ENCODE peak calls at places on chromosomes 1 and 21, in nine cellular contexts. L is CD8-positive, alpha-beta T cell; T is psoas muscle; M is colonic mucosa; F is uterus; G is DND-41; C is endodermal cell; K is cardiac muscle cell; E is effector memory CD4-positive, alpha-beta T cell. R is an unnamed sample. For H3K4me1, the result is how much of the 10 kb centered on the place peaks cover.

GRCh38 chr21:45943630-45944540 is 37.7 kb upstream of the COL6A1 start:
- DNase-seq in L (no peak), G (no peak), K (no peak), M (no peak), C (no peak), T (no peak), F (no peak), E (no peak), R (no peak)

GRCh38 chr21:29213513-29214385 is 83.3 kb downstream of the MAP3K7CL start:
- DNase-seq in L (no peak), M (no peak), F (no peak), C (no peak), E (no peak), G (no peak), K (no peak), T (no peak), R (no peak)

GRCh38 chr21:28148400-28149064 is 844.1 kb downstream of the LTN1 start:
- DNase-seq in M (no peak), C (no peak), L (no peak), E (no peak), T (no peak), K (no peak), F (no peak), G (no peak), R (no peak)

GRCh38 chr1:166145496-166145895 is 21.3 kb downstream of the FAM78B start:
- DNase-seq in L (no peak), K (no peak), E (no peak), G (no peak), T (no peak), C (no peak), F (peak), M (no peak), R (no peak)

GRCh38 chr1:36783475-36783874 is 250.8 kb downstream of the GRIK3 start:
- DNase-seq in G (no peak), C (no peak), L (no peak), K (no peak), E (no peak), M (no peak), F (no peak), T (no peak), R (no peak)

GRCh38 chr1:94739521-94740061 is 80.6 kb upstream of the SLC44A3 start:
- DNase-seq in K (no peak), L (no peak), T (peak), F (no peak), M (no peak), E (no peak), C (no peak), G (no peak), R (peak)

GRCh38 chr1:40606160-40606559 is 59.3 kb downstream of the RIMS3 start:
- DNase-seq in C (no peak), K (no peak), E (no peak), G (no peak), F (no peak), M (no peak), L (no peak), T (no peak), R (no peak)

GRCh38 chr21:38503588-38503987 is 5.3 kb upstream of the ERG start:
- DNase-seq in F (peak), K (no peak), L (no peak), C (no peak), T (no peak), G (no peak), M (no peak), E (no peak), R (peak)

GRCh38 chr1:30268923-30269666 is 454.3 kb downstream of the MATN1 start:
- DNase-seq in F (no peak), C (peak), M (no peak), K (no peak), T (no peak), L (no peak), E (no peak), G (no peak), R (no peak)

GRCh38 chr1:169493251-169493650 is 7.5 kb upstream of the SLC19A2 start:
- DNase-seq in G (no peak), C (no peak), F (no peak), E (no peak), M (no peak), L (no peak), T (no peak), K (no peak), R (no peak)

GRCh38 chr21:14080040-14080763 is 130.6 kb downstream of the LIPI start:
- DNase-seq in K (no peak), T (no peak), C (peak), L (no peak), F (no peak), M (peak), G (no peak), E (no peak), R (no peak)

GRCh38 chr1:213996320-213997022 is 8.7 kb downstream of the PROX1 start:
- DNase-seq in E (no peak), C (no peak), M (no peak), G (no peak), T (no peak), L (no peak), F (no peak), K (no peak), R (no peak)

GRCh38 chr1:238409191-238409846 is 518.6 kb upstream of the ZP4 start:
- DNase-seq in L (no peak), C (no peak), M (no peak), K (no peak), F (no peak), E (no peak), T (no peak), G (no peak), R (no peak)

GRCh38 chr1:39842726-39843305 is 40.5 kb downstream of the TRIT1 start:
- DNase-seq in F (no peak), E (no peak), G (no peak), M (no peak), C (peak), T (no peak), K (no peak), L (no peak), R (no peak)

GRCh38 chr1:201180901-201181300 is 9.7 kb upstream of the IGFN1 start:
- DNase-seq in M (no peak), F (no peak), E (no peak), G (no peak), K (no peak), T (peak), C (no peak), L (no peak), R (no peak)

GRCh38 chr1:16172964-16173446 is 17.1 kb upstream of the EPHA2 start:
- DNase-seq in G (no peak), M (peak), K (no peak), L (no peak), F (no peak), E (no peak), T (no peak), C (no peak), R (no peak)

GRCh38 chr21:45225741-45226327 is 61.9 kb downstream of the POFUT2 start:
- DNase-seq in G (no peak), M (no peak), L (no peak), T (no peak), K (no peak), F (no peak), E (no peak), C (no peak), R (no peak)

DNA sequence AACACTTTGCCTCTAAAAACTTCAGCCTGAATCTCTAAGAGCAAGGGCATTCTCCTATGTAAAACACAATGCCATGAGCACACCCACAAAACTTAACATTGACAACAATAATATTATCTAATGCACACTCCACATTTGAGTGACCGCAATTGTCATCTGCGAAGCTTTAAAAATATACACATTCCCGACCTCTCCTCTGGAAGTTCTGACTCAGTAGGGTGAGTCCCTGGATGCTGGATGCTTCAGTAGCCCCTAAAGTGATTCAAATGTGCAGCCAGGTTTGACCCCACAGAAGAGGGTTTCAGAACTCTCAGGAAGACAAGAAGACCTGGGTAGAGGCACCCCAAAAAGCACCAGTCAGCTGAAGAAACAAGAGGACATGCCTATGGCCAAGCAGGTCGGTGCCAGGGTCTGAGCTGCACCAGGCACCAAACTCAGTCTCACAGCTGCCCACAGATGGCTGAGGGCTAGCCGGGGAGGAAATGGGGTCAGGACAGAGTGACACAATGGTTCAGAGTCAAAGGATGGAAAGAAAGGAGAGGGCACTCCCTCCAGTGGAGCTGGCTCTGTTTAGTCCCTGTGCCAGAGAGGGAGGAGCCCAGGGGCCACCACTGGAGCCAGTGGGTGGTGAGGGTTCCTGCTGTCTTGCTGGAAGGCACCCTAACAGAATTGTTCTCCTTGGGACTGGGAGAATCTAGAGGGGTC is 17.4 kb downstream of the PIK3C2B start:
- DNase-seq in M (no peak), L (no peak), G (no peak), T (no peak), E (no peak), C (no peak), F (no peak), K (no peak), R (no peak)
- H3K4me1 ChIP-seq in M (under half), L (under half), G (under half), T (half or more), E (under half), C (under half), F (under half), K (under half), R (under half)

GRCh38 chr1:111449703-111450017 is 396 bp downstream of the ATP5PB start:
- DNase-seq in C (no peak), K (no peak), M (no peak), G (no peak), E (no peak), T (no peak), F (no peak), L (no peak), R (no peak)
- H3K4me1 ChIP-seq in C (under half), K (under half), M (under half), G (half or more), E (under half), T (under half), F (under half), L (half or more), R (under half)

DNA sequence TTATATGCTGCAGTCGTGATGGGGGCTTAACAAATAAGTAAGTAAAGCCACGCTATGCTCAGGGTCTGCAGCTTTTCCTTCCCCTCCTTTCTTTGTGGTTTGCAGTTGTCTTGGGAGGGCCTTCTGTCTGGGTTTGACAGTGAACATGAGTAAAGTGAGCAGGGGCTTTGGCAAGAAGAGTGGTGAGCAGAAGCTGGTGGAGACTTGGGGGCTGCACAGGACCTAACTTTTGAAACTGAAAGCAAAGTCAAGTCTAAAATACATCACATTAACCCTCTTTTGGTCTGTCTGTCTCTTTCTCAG is 368.6 kb upstream of the VAMP3 start:
- DNase-seq in M (no peak), L (no peak), F (no peak), E (no peak), C (peak), K (no peak), G (no peak), T (no peak), R (no peak)
- H3K4me1 ChIP-seq in M (under half), L (under half), F (under half), E (under half), C (under half), K (under half), G (under half), T (under half), R (under half)

GRCh38 chr21:42154237-42155044 is 64.5 kb upstream of the ABCG1 start:
- DNase-seq in K (no peak), G (peak), E (no peak), L (no peak), C (peak), F (no peak), M (no peak), T (no peak), R (no peak)
- H3K4me1 ChIP-seq in K (under half), G (under half), E (under half), L (under half), C (under half), F (under half), M (under half), T (under half), R (under half)

GRCh38 chr1:204127597-204128242 is 24.1 kb downstream of the ETNK2 start:
- DNase-seq in T (peak), K (peak), M (peak), F (peak), L (no peak), G (peak), C (peak), E (no peak), R (peak)

GRCh38 chr1:204124639-204125038 is 27.2 kb downstream of the ETNK2 start:
- DNase-seq in C (no peak), L (no peak), K (no peak), M (no peak), T (no peak), F (no peak), G (no peak), E (no peak), R (no peak)

GRCh38 chr1:204126941-204127340 is 24.9 kb downstream of the ETNK2 start:
- DNase-seq in F (no peak), M (no peak), E (no peak), L (no peak), C (no peak), G (no peak), K (peak), T (no peak), R (no peak)

GRCh38 chr1:204125759-204126351 is 26.0 kb downstream of the ETNK2 start:
- DNase-seq in E (no peak), C (no peak), K (no peak), F (no peak), M (no peak), L (no peak), G (no peak), T (no peak), R (no peak)

GRCh38 chr1:204126367-204126766 is 25.5 kb downstream of the ETNK2 start:
- DNase-seq in M (no peak), K (no peak), E (no peak), T (no peak), F (no peak), L (no peak), G (no peak), C (no peak), R (no peak)
- H3K4me1 ChIP-seq in M (under half), K (under half), E (under half), T (under half), F (under half), L (under half), G (under half), C (under half), R (under half)

GRCh38 chr1:232610187-232610901 is 19.6 kb downstream of the SIPA1L2 start:
- DNase-seq in G (no peak), L (no peak), M (no peak), T (no peak), K (peak), E (no peak), F (no peak), C (no peak), R (no peak)
- H3K4me1 ChIP-seq in G (under half), L (under half), M (under half), T (under half), K (under half), E (under half), F (under half), C (under half), R (under half)

GRCh38 chr1:93591833-93592635 is 89.6 kb downstream of the BCAR3 start:
- DNase-seq in M (peak), C (no peak), F (no peak), E (no peak), K (no peak), T (peak), L (peak), G (peak), R (no peak)

GRCh38 chr1:93594603-93594880 is 87.1 kb downstream of the BCAR3 start:
- DNase-seq in M (no peak), K (no peak), L (no peak), E (no peak), F (no peak), G (no peak), T (no peak), C (no peak), R (no peak)

GRCh38 chr1:93591291-93591832 is 90.3 kb downstream of the BCAR3 start:
- DNase-seq in L (no peak), E (no peak), M (no peak), F (no peak), C (no peak), G (no peak), K (no peak), T (no peak), R (no peak)

GRCh38 chr1:93593868-93594602 is 87.6 kb downstream of the BCAR3 start:
- DNase-seq in F (no peak), L (no peak), T (no peak), E (no peak), K (no peak), G (no peak), M (no peak), C (no peak), R (no peak)

GRCh38 chr1:93592636-93592949 is 89.0 kb downstream of the BCAR3 start:
- DNase-seq in M (no peak), T (no peak), E (no peak), C (no peak), K (no peak), F (no peak), L (no peak), G (no peak), R (no peak)
- H3K4me1 ChIP-seq in M (under half), T (half or more), E (under half), C (under half), K (under half), F (under half), L (under half), G (under half), R (under half)

GRCh38 chr1:1431006-1431844 is 4.3 kb upstream of the VWA1 start:
- DNase-seq in M (no peak), L (no peak), T (no peak), E (no peak), K (no peak), C (peak), G (no peak), F (no peak), R (no peak)

GRCh38 chr1:1432951-1433803 is 2.3 kb upstream of the VWA1 start:
- DNase-seq in C (peak), G (no peak), F (peak), E (no peak), T (peak), L (no peak), K (peak), M (peak), R (no peak)

GRCh38 chr1:1433804-1434130 is 1.7 kb upstream of the VWA1 start:
- DNase-seq in E (no peak), F (peak), T (no peak), G (no peak), C (peak), L (no peak), K (no peak), M (peak), R (no peak)

GRCh38 chr1:1431845-1432565 is 3.5 kb upstream of the VWA1 start:
- DNase-seq in E (no peak), L (no peak), C (peak), F (peak), T (peak), G (no peak), M (peak), K (peak), R (no peak)

GRCh38 chr1:1432566-1432950 is 2.9 kb upstream of the VWA1 start:
- DNase-seq in M (no peak), K (no peak), L (no peak), C (no peak), E (no peak), F (no peak), T (no peak), G (no peak), R (no peak)
- H3K4me1 ChIP-seq in M (under half), K (under half), L (under half), C (under half), E (under half), F (half or more), T (under half), G (under half), R (under half)